ENCODE peak calls at places on chromosomes 11 and 22, in six cellular contexts. U is SK-N-SH, N is HepG2, G is H1, F is GM12878, O is K562. R is an unnamed sample.
A peak's percentile ranks its signal among the peaks of the same experiment; 100 is the strongest.

GRCh38 chr11:32225491-32226285 is 134.8 kb downstream of the RCN1 start:
- DNase-seq in U (peak; percentile 14), N (no peak), G (no peak), F (no peak), O (no peak), R (no peak)

GRCh38 chr11:64224151-64224890 is 1.7 kb downstream of the TRPT1 start:
- DNase-seq in U (no peak), N (no peak), G (no peak), F (no peak), O (no peak), R (no peak)

GRCh38 chr11:14073821-14074529 is 111.5 kb downstream of the SPON1 start:
- DNase-seq in U (no peak), N (no peak), G (no peak), F (no peak), O (no peak), R (no peak)

GRCh38 chr22:36470162-36470993 is 11.1 kb downstream of the TXN2 start:
- DNase-seq in U (peak; percentile 82), N (peak; percentile 76), G (peak; percentile 65), F (no peak), O (peak; percentile 66), R (peak; percentile 82)

GRCh38 chr22:48489551-48490512 is 1337.8 kb downstream of the BRD1 start:
- DNase-seq in U (peak; percentile 48), N (no peak), G (no peak), F (no peak), O (no peak), R (no peak)

GRCh38 chr22:45574069-45574703 is 71.5 kb downstream of the FBLN1 start:
- DNase-seq in U (no peak), N (no peak), G (no peak), F (no peak), O (no peak), R (no peak)

GRCh38 chr22:43269325-43270040 is 73.7 kb downstream of the SCUBE1 start:
- DNase-seq in U (no peak), N (no peak), G (no peak), F (no peak), O (no peak), R (no peak)

GRCh38 chr11:111772535-111772934 is 6.3 kb upstream of the PPP2R1B start:
- DNase-seq in U (no peak), N (no peak), G (no peak), F (no peak), O (no peak), R (no peak)

GRCh38 chr11:63822438-63822837 is 9.2 kb downstream of the SPINDOC start:
- DNase-seq in U (no peak), N (no peak), G (no peak), F (no peak), O (no peak), R (no peak)

GRCh38 chr11:12043959-12044772 is 35.7 kb upstream of the DKK3 start:
- DNase-seq in U (peak; percentile 74), N (peak; percentile 87), G (peak; percentile 27), F (no peak), O (peak; percentile 77), R (peak; percentile 62)

GRCh38 chr22:31247726-31248125 is 35.6 kb downstream of the LIMK2 start:
- DNase-seq in U (peak; percentile 75), N (no peak), G (no peak), F (no peak), O (no peak), R (no peak)

GRCh38 chr22:30115705-30116104 is 35.4 kb downstream of the HORMAD2 start:
- DNase-seq in U (no peak), N (no peak), G (no peak), F (no peak), O (no peak), R (no peak)

GRCh38 chr11:293852-294661 is 5.1 kb downstream of the PGGHG start:
- DNase-seq in U (no peak), N (no peak), G (no peak), F (no peak), O (no peak), R (no peak)

GRCh38 chr22:41619979-41620645 is 731 bp downstream of the DESI1 start:
- DNase-seq in U (peak; percentile 38), N (peak; percentile 49), G (no peak), F (no peak), O (peak; percentile 23), R (peak; percentile 47)

GRCh38 chr11:31325162-31325561 is 44.4 kb downstream of the DCDC1 start:
- DNase-seq in U (no peak), N (no peak), G (no peak), F (no peak), O (no peak), R (no peak)

GRCh38 chr11:75240381-75241035 is at the start of gene TPBGL:
- DNase-seq in U (peak; percentile 79), N (no peak), G (no peak), F (no peak), O (peak; percentile 49), R (no peak)

GRCh38 chr11:71246559-71246958 is 5.8 kb downstream of the SHANK2 start:
- DNase-seq in U (peak; percentile 3), N (no peak), G (no peak), F (no peak), O (no peak), R (no peak)

GRCh38 chr11:13291794-13292193 is 14.2 kb downstream of the BMAL1 start:
- DNase-seq in U (no peak), N (no peak), G (no peak), F (no peak), O (no peak), R (no peak)

GRCh38 chr11:64312947-64313346 is 4.4 kb downstream of the TRMT112 start:
- DNase-seq in U (no peak), N (no peak), G (no peak), F (no peak), O (no peak), R (no peak)

GRCh38 chr11:116529681-116530080 is 243.1 kb downstream of the BUD13 start:
- DNase-seq in U (no peak), N (no peak), G (no peak), F (no peak), O (no peak), R (no peak)

GRCh38 chr11:66069715-66070603 is at the start of gene PACS1:
- DNase-seq in U (peak; percentile 94), N (peak; percentile 25), G (peak; percentile 34), F (no peak), O (peak; percentile 91), R (peak; percentile 47)
- TF ChIP-seq CTCF in U (no peak), N (no peak), G (no peak), F (no peak), O (no peak), R (no peak)

DNA sequence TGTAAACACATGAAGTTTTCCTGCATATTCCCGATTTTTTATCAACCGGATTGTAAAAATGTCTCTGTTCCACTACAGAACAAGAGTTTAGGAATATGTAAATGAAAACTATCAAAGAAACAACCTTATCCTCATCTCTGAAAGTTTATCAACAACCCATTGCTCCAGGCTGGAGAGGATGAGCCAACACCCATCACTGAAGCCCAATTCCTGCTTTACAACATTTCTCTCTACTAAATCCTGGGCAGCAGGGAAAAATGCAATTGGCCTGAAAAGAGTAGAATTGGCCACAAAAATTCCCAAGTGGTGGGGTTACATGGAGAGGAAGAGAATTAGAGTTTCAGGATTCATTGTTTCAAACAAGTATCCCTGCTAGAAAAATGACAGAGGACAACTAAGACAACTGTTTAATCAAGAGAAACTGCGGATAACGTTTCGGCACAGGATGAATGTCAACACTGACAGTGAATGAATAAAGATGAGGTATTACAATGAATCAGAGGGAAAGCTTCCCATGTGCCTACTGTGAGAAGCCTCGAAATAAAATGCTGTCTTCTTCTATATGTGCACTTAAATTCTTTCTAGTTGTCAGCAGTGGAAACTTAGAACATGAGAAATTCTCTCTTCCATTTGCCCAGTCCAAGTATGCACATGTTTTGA is 317.3 kb upstream of the ANO3 start:
- DNase-seq in U (no peak), N (no peak), G (no peak), F (no peak), O (no peak), R (no peak)
- TF ChIP-seq POLR2AphosphoS5 in U (no peak), N (no peak), G (no peak), F (no peak), O (no peak), R (no peak)

GRCh38 chr11:8527939-8528338 is 66.1 kb downstream of the STK33 start:
- DNase-seq in U (no peak), N (no peak), G (no peak), F (no peak), O (no peak), R (no peak)
- TF ChIP-seq GABPA in U (no peak), N (no peak), G (no peak), F (no peak), O (no peak), R (no peak)

GRCh38 chr11:60252709-60253108 is 9.8 kb upstream of the MS4A4E start:
- DNase-seq in U (no peak), N (no peak), G (no peak), F (no peak), O (no peak), R (no peak)

GRCh38 chr11:60252208-60252566 is 9.2 kb upstream of the MS4A4E start:
- DNase-seq in U (no peak), N (no peak), G (no peak), F (no peak), O (no peak), R (no peak)

DNA sequence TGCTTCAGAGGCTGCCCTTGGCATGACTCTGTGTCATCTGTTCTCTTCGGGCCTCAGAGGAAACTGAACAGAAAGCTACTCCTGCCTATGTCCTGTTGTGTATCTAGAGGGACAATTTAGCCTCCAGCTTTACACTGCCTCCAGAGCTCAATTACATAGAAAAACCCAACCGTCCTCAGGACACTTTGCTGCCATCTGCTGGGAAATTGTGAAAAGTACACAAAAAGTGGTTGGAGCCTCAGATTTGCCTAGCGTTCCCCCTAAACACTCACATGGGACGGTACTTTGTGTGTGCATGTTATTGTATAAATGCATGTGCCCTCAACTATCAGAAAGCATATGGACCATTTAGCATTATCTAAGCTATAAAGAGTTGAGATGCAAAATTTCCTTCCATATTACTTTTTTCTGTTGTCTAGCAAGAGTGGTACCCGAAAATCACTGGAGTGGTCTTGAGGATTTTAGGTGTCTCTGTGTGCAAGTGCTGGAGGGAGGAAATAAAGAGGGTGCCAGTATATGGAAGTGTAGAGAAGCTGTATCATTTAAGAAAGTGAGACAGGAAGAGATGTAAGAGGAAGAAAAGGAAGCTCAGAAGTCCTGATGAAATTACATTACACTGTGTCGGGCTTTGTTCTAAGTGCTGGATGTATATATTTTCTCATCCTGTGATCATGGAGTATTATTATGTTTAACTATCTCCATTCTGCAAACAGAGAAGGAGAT is 8.7 kb upstream of the MS4A4E start:
- DNase-seq in U (peak; percentile 2), N (peak; percentile 23), G (no peak), F (peak; percentile 59), O (peak; percentile 37), R (no peak)
- TF ChIP-seq CTCF in U (peak; percentile 58), N (peak; percentile 63), G (peak; percentile 64), F (peak; percentile 78), O (peak; percentile 85), R (no peak)

R was measured in HL-60.